ENCODE peak calls at places on chromosome 5, in seven cellular contexts. M is activated T-cell treated with anti-CD3 and anti-CD28 coated beads, Interleukin-2, amount 50 U/mL, for 48 hours; L is mesendoderm; I is omental fat pad; D is activated CD8-positive, alpha-beta T cell treated with anti-CD3 and anti-CD28 coated beads, Interleukin-2, amount 10 ng/mL, durations not matched to agents 7 days and 5 days; U is BJ; J is T47D. G is an unnamed sample.

GRCh38 chr5:32462618-32463017 is 18.1 kb upstream of the ZFR start:
- DNase-seq in U (no peak), I (no peak), M (peak; percentile 67), J (no peak), D (no peak), L (peak; percentile 11), G (no peak)

GRCh38 chr5:61817472-61818326 is 485.6 kb downstream of the ZSWIM6 start:
- DNase-seq in L (peak; percentile 68), D (no peak), U (no peak), I (no peak), M (no peak), J (peak; percentile 19), G (peak; percentile 11)

GRCh38 chr5:128838631-128839030 is 126.7 kb upstream of the SLC27A6 start:
- DNase-seq in I (no peak), M (no peak), U (no peak), J (no peak), D (no peak), L (no peak), G (no peak)

GRCh38 chr5:143828710-143829109 is 16.7 kb downstream of the HMHB1 start:
- DNase-seq in D (peak; percentile 25), L (peak; percentile 33), M (peak; percentile 22), U (no peak), J (no peak), I (no peak), G (no peak)

GRCh38 chr5:113266227-113266912 is 168.4 kb downstream of the TSSK1B start:
- DNase-seq in L (peak; percentile 54), J (no peak), M (no peak), D (no peak), U (no peak), I (no peak), G (no peak)

GRCh38 chr5:102971693-102972293 is 148.1 kb downstream of the GIN1 start:
- DNase-seq in M (no peak), L (peak; percentile 9), D (no peak), U (peak; percentile 4), J (no peak), I (no peak), G (peak; percentile 18)

GRCh38 chr5:170491479-170491878 is 12.3 kb upstream of the KCNIP1 start:
- DNase-seq in M (no peak), I (no peak), D (no peak), U (peak; percentile 73), J (no peak), L (no peak), G (peak; percentile 81)

GRCh38 chr5:102481044-102481715 is 17.6 kb downstream of the SLCO6A1 start:
- DNase-seq in L (no peak), J (no peak), I (no peak), U (no peak), M (no peak), D (no peak), G (peak; percentile 5)

GRCh38 chr5:31066655-31067328 is 126.7 kb upstream of the CDH6 start:
- DNase-seq in D (no peak), I (no peak), M (no peak), U (peak; percentile 36), J (no peak), L (no peak), G (peak; percentile 13)

GRCh38 chr5:34957857-34958690 is 28.7 kb downstream of the DNAJC21 start:
- DNase-seq in U (no peak), D (no peak), M (no peak), J (peak; percentile 31), I (no peak), L (peak; percentile 52), G (no peak)

GRCh38 chr5:143865421-143865820 is 53.5 kb downstream of the HMHB1 start:
- DNase-seq in L (no peak), M (no peak), I (no peak), J (no peak), D (no peak), U (no peak), G (no peak)

GRCh38 chr5:169009171-169009570 is 291.8 kb downstream of the SLIT3 start:
- DNase-seq in J (no peak), M (no peak), I (no peak), D (no peak), L (no peak), U (no peak), G (no peak)

GRCh38 chr5:137582218-137582617 is 83.1 kb upstream of the SPOCK1 start:
- DNase-seq in D (no peak), J (no peak), U (no peak), I (no peak), M (no peak), L (no peak), G (no peak)

GRCh38 chr5:132488590-132488989 is 2.0 kb downstream of the IRF1 start:
- DNase-seq in L (no peak), I (no peak), U (no peak), J (no peak), D (no peak), M (no peak), G (no peak)

G was measured in GM04503.